ENCODE peak calls at places on chromosomes 1 and 21, in four cellular contexts. N, F, H and R are unnamed samples.

GRCh38 chr21:45164124-45164511 is 89.7 kb downstream of the ADARB1 start:
- DNase-seq in N (no peak), F (no peak), H (no peak), R (no peak)

GRCh38 chr21:16563795-16564194 is 834.0 kb downstream of the USP25 start:
- DNase-seq in N (no peak), F (no peak), H (no peak), R (no peak)

GRCh38 chr1:57345916-57346315 is 77.9 kb downstream of the DAB1 start:
- DNase-seq in N (no peak), F (no peak), H (no peak), R (no peak)

GRCh38 chr1:63115527-63115926 is 206.8 kb upstream of the FOXD3 start:
- DNase-seq in N (no peak), F (no peak), H (no peak), R (no peak)

GRCh38 chr1:28466226-28466778 is 39.5 kb upstream of the RCC1 start:
- DNase-seq in N (no peak), F (no peak), H (no peak), R (no peak)

GRCh38 chr1:32334864-32335618 is 992 bp downstream of the MARCKSL1 start:
- DNase-seq in N (peak), F (peak), H (peak), R (peak)

GRCh38 chr1:40782371-40782956 is 1.1 kb upstream of the KCNQ4 start:
- DNase-seq in N (no peak), F (no peak), H (no peak), R (no peak)

GRCh38 chr1:168504064-168504837 is 39.5 kb downstream of the XCL2 start:
- DNase-seq in N (peak), F (no peak), H (no peak), R (no peak)

GRCh38 chr1:16186655-16187235 is 25.7 kb downstream of the ARHGEF19 start:
- DNase-seq in N (no peak), F (no peak), H (no peak), R (no peak)

GRCh38 chr1:202662081-202662480 is 48.2 kb downstream of the SYT2 start:
- DNase-seq in N (no peak), F (no peak), H (no peak), R (no peak)

GRCh38 chr1:203216274-203217138 is 13.0 kb downstream of the CHIT1 start:
- DNase-seq in N (peak), F (peak), H (peak), R (peak)

GRCh38 chr21:41316641-41317392 is at the start of gene FAM3B:
- DNase-seq in N (no peak), F (no peak), H (no peak), R (no peak)

GRCh38 chr1:25131794-25132193 is 100.5 kb downstream of the SYF2 start:
- DNase-seq in N (peak), F (no peak), H (no peak), R (no peak)

GRCh38 chr1:212557739-212558664 is 50.6 kb upstream of the ATF3 start:
- DNase-seq in N (no peak), F (no peak), H (no peak), R (no peak)

GRCh38 chr1:45864765-45865164 is 61.4 kb downstream of the MAST2 start:
- DNase-seq in N (no peak), F (no peak), H (no peak), R (no peak)

GRCh38 chr1:87336623-87337067 is 8.0 kb downstream of the LMO4 start:
- DNase-seq in N (no peak), F (no peak), H (no peak), R (no peak)

GRCh38 chr21:32917392-32918135 is 108.2 kb upstream of the OLIG2 start:
- DNase-seq in N (no peak), F (no peak), H (no peak), R (no peak)

GRCh38 chr1:224852901-224853568 is 76.4 kb upstream of the DNAH14 start:
- DNase-seq in N (peak), F (no peak), H (no peak), R (no peak)

GRCh38 chr1:218460367-218460766 is 115.2 kb downstream of the TGFB2 start:
- DNase-seq in N (no peak), F (no peak), H (no peak), R (no peak)

GRCh38 chr1:236204043-236204442 is 61.7 kb downstream of the GPR137B start:
- DNase-seq in N (no peak), F (no peak), H (no peak), R (no peak)

GRCh38 chr1:222182641-222183040 is 365.3 kb downstream of the HHIPL2 start:
- DNase-seq in N (no peak), F (no peak), H (no peak), R (no peak)